ENCODE peak calls at places on chromosomes 12 and 14, in four cellular contexts. A is CD4-positive, CD25-positive, alpha-beta regulatory T cell; F is NCI-H774; Y is SHP77. C is an unnamed sample.

GRCh38 chr14:44803239-44803905 is 158.4 kb downstream of the KLHL28 start:
- DNase-seq in A (no peak), F (peak; percentile 47), Y (peak; percentile 30), C (no peak)

GRCh38 chr14:69682607-69683263 is 71.3 kb downstream of the SUSD6 start:
- DNase-seq in A (no peak), F (no peak), Y (no peak), C (no peak)

GRCh38 chr12:94805749-94806148 is 155.4 kb upstream of the TMCC3 start:
- DNase-seq in A (no peak), F (no peak), Y (no peak), C (no peak)

GRCh38 chr12:126038434-126038833 is 973.2 kb downstream of the AACS start:
- DNase-seq in A (no peak), F (peak; percentile 49), Y (no peak), C (no peak)

GRCh38 chr14:97976861-97977260 is 1179.7 kb downstream of the VRK1 start:
- DNase-seq in A (no peak), F (no peak), Y (no peak), C (peak; percentile 65)

GRCh38 chr14:79820866-79821535 is 390.3 kb downstream of the DIO2 start:
- DNase-seq in A (no peak), F (no peak), Y (no peak), C (no peak)

GRCh38 chr12:104827587-104827986 is 130.5 kb downstream of the SLC41A2 start:
- DNase-seq in A (no peak), F (no peak), Y (no peak), C (no peak)

GRCh38 chr14:73924337-73924736 is 25.6 kb downstream of the FAM161B start:
- DNase-seq in A (no peak), F (no peak), Y (no peak), C (no peak)

GRCh38 chr14:92458959-92459478 is 54.6 kb upstream of the RIN3 start:
- DNase-seq in A (no peak), F (no peak), Y (no peak), C (no peak)

GRCh38 chr12:31507966-31508365 is 83.0 kb downstream of the DENND5B start:
- DNase-seq in A (no peak), F (no peak), Y (no peak), C (no peak)

GRCh38 chr12:64036414-64036813 is 185.7 kb downstream of the KICS2 start:
- DNase-seq in A (no peak), F (no peak), Y (no peak), C (no peak)

GRCh38 chr12:64080319-64081008 is 141.6 kb downstream of the KICS2 start:
- DNase-seq in A (no peak), F (peak; percentile 90), Y (no peak), C (no peak)

GRCh38 chr12:32583535-32583934 is 95.6 kb upstream of the DNM1L start:
- DNase-seq in A (no peak), F (no peak), Y (no peak), C (no peak)

GRCh38 chr14:101791919-101792572 is 30.5 kb downstream of the PPP2R5C start:
- DNase-seq in A (no peak), F (peak; percentile 3), Y (no peak), C (no peak)

GRCh38 chr14:64244279-64244678 is 49.9 kb downstream of the ESR2 start:
- DNase-seq in A (no peak), F (no peak), Y (no peak), C (no peak)

GRCh38 chr12:75850751-75851462 is 180.7 kb downstream of the PHLDA1 start:
- DNase-seq in A (no peak), F (peak; percentile 44), Y (no peak), C (no peak)

GRCh38 chr14:53368714-53369191 is 215.6 kb upstream of the DDHD1 start:
- DNase-seq in A (no peak), F (no peak), Y (no peak), C (no peak)

GRCh38 chr12:65830305-65830704 is 6.0 kb downstream of the HMGA2 start:
- DNase-seq in A (no peak), F (no peak), Y (no peak), C (no peak)

C was measured in activated effector memory CD4-positive, alpha-beta T cell treated with anti-CD3 and anti-CD28 coated beads, Interleukin-2, amount 50 U/mL, for 16 hours.